ENCODE peak calls at places on chromosomes 13 and 19, in four cellular contexts. J is IMR-90, V is HepG2, I is K562. F is an unnamed sample.

GRCh38 chr13:109345433-109345941 is 440.9 kb downstream of the IRS2 start:
- DNase-seq in I (no peak), V (no peak), J (peak), F (no peak)

GRCh38 chr19:47310819-47311218 is 1.2 kb downstream of the C5AR1 start:
- DNase-seq in V (peak), I (no peak), J (peak), F (peak)

GRCh38 chr13:50131998-50132936 is 117.0 kb downstream of the KCNRG start:
- DNase-seq in V (no peak), J (no peak), I (no peak), F (no peak)

GRCh38 chr13:79673310-79673992 is 192.5 kb downstream of the NDFIP2 start:
- DNase-seq in J (no peak), V (no peak), I (no peak), F (no peak)

GRCh38 chr13:48194392-48194754 is 38.6 kb upstream of the ITM2B start:
- DNase-seq in J (no peak), I (no peak), V (no peak), F (no peak)

GRCh38 chr13:102040812-102041211 is 361.0 kb downstream of the FGF14 start:
- DNase-seq in J (no peak), I (no peak), V (no peak), F (no peak)

GRCh38 chr13:55577847-55578210 is 1562.9 kb upstream of the PRR20A start:
- DNase-seq in I (no peak), J (no peak), V (no peak), F (no peak)

GRCh38 chr19:50500060-50500752 is 10.8 kb downstream of the JOSD2 start:
- DNase-seq in I (peak), J (no peak), V (no peak), F (peak)

GRCh38 chr13:79281335-79281734 is 124.7 kb downstream of the RBM26 start:
- DNase-seq in I (no peak), V (no peak), J (no peak), F (no peak)

GRCh38 chr13:25175026-25175425 is 2.9 kb upstream of the AMER2 start:
- DNase-seq in J (no peak), V (no peak), I (no peak), F (no peak)

GRCh38 chr13:101624981-101625380 is 172.5 kb downstream of the ITGBL1 start:
- DNase-seq in I (no peak), J (no peak), V (no peak), F (no peak)

GRCh38 chr13:28831117-28831516 is 11.0 kb downstream of the MTUS2 start:
- DNase-seq in J (no peak), V (no peak), I (no peak), F (no peak)

GRCh38 chr19:28862238-28862637 is 350.7 kb downstream of the UQCRFS1 start:
- DNase-seq in V (no peak), I (peak), J (no peak), F (no peak)

GRCh38 chr19:44897835-44898234 is 6.8 kb downstream of the TOMM40 start:
- DNase-seq in J (no peak), V (no peak), I (no peak), F (no peak)

GRCh38 chr13:109336730-109337129 is 449.7 kb downstream of the IRS2 start:
- DNase-seq in V (no peak), J (peak), I (no peak), F (peak)

GRCh38 chr19:10270616-10271394 is at the start of gene ICAM1:
- DNase-seq in V (peak), I (peak), J (peak), F (no peak)

GRCh38 chr19:28150129-28150528 is 1062.8 kb downstream of the UQCRFS1 start:
- DNase-seq in J (no peak), I (no peak), V (no peak), F (no peak)

GRCh38 chr13:99313941-99314340 is 6.7 kb upstream of the GPR183 start:
- DNase-seq in J (no peak), I (no peak), V (no peak), F (no peak)

GRCh38 chr13:99313473-99313872 is 6.3 kb upstream of the GPR183 start:
- DNase-seq in I (no peak), V (no peak), J (no peak), F (no peak)

GRCh38 chr13:99311137-99311536 is 3.9 kb upstream of the GPR183 start:
- DNase-seq in V (no peak), J (peak), I (peak), F (no peak)

GRCh38 chr13:99311748-99312492 is 4.7 kb upstream of the GPR183 start:
- DNase-seq in I (no peak), V (no peak), J (no peak), F (no peak)

GRCh38 chr13:99312493-99312883 is 5.3 kb upstream of the GPR183 start:
- DNase-seq in I (no peak), V (no peak), J (peak), F (no peak)
- TF ChIP-seq MAZ in I (no peak), V (no peak), J (no peak), F (no peak)

GRCh38 chr19:6930190-6930589 is 42.8 kb downstream of the ADGRE1 start:
- DNase-seq in I (no peak), V (no peak), J (no peak), F (no peak)

GRCh38 chr19:6925801-6926751 is 38.7 kb downstream of the ADGRE1 start:
- DNase-seq in J (no peak), I (no peak), V (no peak), F (peak)
- TF ChIP-seq MAZ in J (no peak), I (no peak), V (no peak), F (no peak)

GRCh38 chr13:113657851-113658741 is at the start of gene ATP4B:
- DNase-seq in I (no peak), V (no peak), J (no peak), F (no peak)

GRCh38 chr13:113661506-113661905 is 3.5 kb upstream of the ATP4B start:
- DNase-seq in V (no peak), J (no peak), I (no peak), F (no peak)

GRCh38 chr13:113659337-113659736 is 1.3 kb upstream of the ATP4B start:
- DNase-seq in V (no peak), I (no peak), J (no peak), F (no peak)

GRCh38 chr13:113658836-113659235 is 838 bp upstream of the ATP4B start:
- DNase-seq in J (no peak), I (no peak), V (no peak), F (no peak)

DNA sequence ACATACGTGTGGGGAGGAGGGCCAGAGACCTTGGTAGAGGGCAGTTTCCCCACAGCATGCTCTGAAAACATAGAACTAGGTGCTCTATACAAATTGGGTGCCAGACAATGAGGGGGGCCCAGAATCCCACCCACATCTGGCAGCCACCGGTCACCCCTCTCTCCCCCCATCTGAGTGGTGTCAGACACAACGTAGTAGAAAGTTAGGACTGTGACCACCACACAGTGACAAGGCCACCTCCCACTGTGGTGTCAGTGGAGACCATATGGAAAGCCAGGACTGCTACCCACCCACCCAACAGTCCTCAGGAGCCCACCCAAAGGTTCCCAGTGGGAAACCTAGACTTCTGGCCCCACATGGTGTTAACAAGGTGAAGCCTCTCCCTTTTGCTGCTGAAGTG is 2.1 kb upstream of the ATP4B start:
- DNase-seq in J (no peak), I (no peak), V (no peak), F (no peak)
- TF ChIP-seq MAZ in J (no peak), I (no peak), V (no peak), F (no peak)

GRCh38 chr19:13864513-13865242 is 12.3 kb upstream of the NANOS3 start:
- DNase-seq in J (no peak), I (no peak), V (no peak), F (no peak)
- TF ChIP-seq MAZ in J (no peak), I (no peak), V (no peak), F (no peak)

DNA sequence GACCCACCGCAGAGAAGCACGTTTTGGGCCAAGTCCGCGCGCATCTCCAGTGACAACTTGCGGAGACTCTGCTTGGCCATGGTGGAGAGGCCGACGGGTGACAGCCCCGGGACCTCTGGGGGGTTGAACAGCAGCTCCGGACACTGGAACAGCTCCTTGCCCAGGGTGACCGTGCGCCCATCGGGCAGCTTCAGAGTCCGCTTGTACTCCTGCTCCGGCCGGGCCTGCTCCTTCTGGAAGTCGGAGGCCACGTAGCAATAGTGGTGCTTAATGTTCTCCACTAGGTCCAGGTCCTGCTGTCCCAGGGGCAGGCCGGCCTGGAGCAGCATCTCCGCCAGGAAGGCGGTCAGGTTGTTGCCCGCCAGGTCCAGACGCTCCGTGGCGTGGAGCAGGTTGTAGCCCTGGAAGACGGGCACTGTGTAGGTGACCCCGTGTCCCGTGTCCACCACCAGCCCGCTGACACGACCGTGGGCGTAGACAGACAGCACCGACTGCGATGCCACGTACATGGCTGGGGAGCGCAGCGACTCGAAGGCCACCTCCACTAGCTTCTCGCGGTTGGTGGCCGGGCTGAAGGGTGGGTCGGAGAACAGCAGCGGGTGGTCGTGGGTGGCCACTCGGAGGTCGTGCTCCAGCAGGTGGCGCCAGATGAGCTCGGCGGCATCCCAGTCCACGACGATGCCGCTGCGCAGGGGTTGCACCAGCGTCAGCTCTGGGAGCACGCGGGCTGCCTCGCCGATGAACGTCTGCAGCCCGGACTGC is 743 bp downstream of the ACTL9 start:
- DNase-seq in I (peak), V (no peak), J (no peak), F (no peak)
- TF ChIP-seq MAZ in I (no peak), V (no peak), J (no peak), F (no peak)

DNA sequence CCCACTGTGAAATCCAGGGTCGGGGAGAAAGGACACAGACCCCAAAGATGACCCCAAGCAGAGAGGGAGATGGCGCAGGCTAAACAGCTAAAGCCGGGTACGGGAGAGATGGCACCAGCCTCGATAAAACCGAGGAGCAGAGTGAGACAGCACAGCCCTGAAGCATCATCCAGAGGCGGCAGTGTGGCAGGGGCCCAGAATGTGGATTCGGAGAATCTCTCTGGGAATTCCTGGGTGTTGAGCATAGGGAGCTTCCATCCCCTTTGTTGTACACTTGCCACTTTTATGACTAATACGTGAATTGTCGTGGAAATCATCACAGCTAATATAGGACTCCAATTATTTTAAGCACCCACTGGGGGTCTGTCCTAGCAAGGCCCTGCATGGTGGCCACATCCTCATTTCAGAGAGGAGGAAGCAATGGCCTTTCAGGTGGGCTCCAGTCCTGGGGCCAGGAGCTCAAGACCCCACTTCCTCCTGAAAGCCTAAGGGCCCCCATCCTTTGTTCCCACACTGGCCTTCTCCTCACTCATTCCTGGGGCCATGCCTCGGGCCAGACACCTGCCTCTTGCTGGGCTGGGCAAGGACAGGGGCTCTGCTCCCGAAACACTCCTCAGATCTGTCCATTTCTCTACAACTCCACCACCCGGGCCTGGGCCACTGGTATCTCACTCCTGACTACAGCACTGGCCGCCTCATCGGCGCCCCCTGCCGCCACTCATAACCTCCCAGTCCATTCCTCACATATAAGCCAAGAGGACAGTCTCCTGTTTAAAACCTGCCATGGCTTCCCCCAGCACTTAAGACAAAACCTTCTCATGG is 29.3 kb upstream of the ATP1A3 start:
- DNase-seq in I (peak), J (peak), V (peak), F (peak)
- TF ChIP-seq MAZ in I (no peak), J (no peak), V (no peak), F (no peak)

DNA sequence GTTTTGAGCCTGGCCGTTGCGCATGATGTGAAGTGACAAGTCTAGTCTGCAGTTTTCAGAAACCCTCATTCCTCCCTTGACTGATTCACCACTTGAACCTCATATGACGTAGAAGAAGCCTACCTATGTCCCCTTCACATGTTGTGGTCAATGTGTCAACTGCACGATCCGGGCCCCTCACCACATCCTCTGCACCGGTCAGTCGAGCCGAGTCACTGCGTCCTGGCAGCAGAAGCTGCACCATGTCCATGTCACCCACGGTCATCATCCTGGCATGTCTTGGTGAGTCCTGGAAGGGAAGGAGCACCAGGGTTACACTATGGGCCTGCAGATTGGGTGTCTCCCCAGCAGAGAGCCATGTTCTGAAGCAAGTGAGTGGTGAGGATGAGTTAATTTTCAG is at the start of gene KIR2DL4:
- DNase-seq in V (no peak), J (no peak), I (no peak), F (no peak)
- TF ChIP-seq MAZ in V (no peak), J (no peak), I (no peak), F (no peak)

GRCh38 chr19:1251233-1251502 is 2.8 kb downstream of the MIDN start:
- DNase-seq in I (peak), J (peak), V (peak), F (no peak)

GRCh38 chr19:1251503-1252220 is 3.3 kb downstream of the MIDN start:
- DNase-seq in V (peak), I (no peak), J (no peak), F (no peak)

GRCh38 chr19:1249298-1249989 is 1.1 kb downstream of the MIDN start:
- DNase-seq in V (peak), I (peak), J (peak), F (no peak)

GRCh38 chr19:1249990-1250298 is 1.6 kb downstream of the MIDN start:
- DNase-seq in V (no peak), J (no peak), I (no peak), F (no peak)

GRCh38 chr19:1250374-1251232 is 2.2 kb downstream of the MIDN start:
- DNase-seq in I (peak), J (peak), V (peak), F (peak)
- TF ChIP-seq MAZ in I (no peak), J (peak), V (no peak), F (no peak)

GRCh38 chr13:73076013-73076412 is 17.2 kb downstream of the KLF5 start:
- DNase-seq in I (no peak), V (no peak), J (peak), F (no peak)

GRCh38 chr13:73074101-73074500 is 15.3 kb downstream of the KLF5 start:
- DNase-seq in J (peak), I (no peak), V (no peak), F (no peak)

GRCh38 chr13:73077867-73078266 is 19.1 kb downstream of the KLF5 start:
- DNase-seq in V (no peak), J (no peak), I (no peak), F (no peak)

GRCh38 chr13:73073050-73073449 is 14.2 kb downstream of the KLF5 start:
- DNase-seq in V (no peak), J (no peak), I (no peak), F (no peak)

DNA sequence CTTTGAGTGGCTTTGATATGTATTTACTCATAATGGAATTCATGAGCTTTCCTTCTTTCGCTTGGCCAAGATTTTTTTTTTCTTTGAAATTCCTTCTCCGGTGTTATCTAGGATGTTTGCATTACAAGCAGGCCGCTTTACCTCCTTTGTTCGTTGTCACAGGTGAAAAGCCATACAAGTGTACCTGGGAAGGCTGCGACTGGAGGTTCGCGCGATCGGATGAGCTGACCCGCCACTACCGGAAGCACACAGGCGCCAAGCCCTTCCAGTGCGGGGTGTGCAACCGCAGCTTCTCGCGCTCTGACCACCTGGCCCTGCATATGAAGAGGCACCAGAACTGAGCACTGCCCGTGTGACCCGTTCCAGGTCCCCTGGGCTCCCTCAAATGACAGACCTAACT is 16.7 kb downstream of the KLF5 start:
- DNase-seq in I (no peak), V (no peak), J (no peak), F (no peak)
- TF ChIP-seq MAZ in I (no peak), V (no peak), J (no peak), F (no peak)

DNA sequence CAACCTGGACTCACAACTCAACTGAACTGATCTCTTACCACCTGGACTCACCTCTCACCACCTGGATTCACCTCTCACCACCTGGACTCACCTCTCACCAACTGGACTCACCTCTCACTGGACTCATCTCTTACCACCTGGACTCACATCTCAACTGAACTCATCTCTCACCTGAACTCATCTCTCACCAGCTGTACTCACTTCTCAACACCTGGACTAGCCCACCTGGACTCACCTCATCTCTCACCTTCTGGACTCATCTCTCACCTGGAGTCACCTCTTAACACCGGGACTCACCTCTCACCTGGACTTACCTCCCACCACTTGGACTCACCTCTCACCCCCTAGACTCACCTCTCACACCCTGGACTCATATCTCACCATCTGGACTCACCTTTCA is 7.3 kb upstream of the CASP14 start:
- DNase-seq in I (no peak), V (no peak), J (no peak), F (no peak)
- TF ChIP-seq MAZ in I (no peak), V (no peak), J (no peak), F (no peak)